ENCODE peak calls at places on chromosome 6, in nine cellular contexts. B, F, Y, X, S, I, D, U and O are unnamed samples.

GRCh38 chr6:96116674-96117073 is 100.9 kb downstream of the FUT9 start:
- DNase-seq in F (no peak), D (no peak), I (no peak), X (no peak), B (no peak), U (no peak), Y (no peak), S (no peak), O (no peak)

GRCh38 chr6:142784344-142784743 is 160.6 kb downstream of the HIVEP2 start:
- DNase-seq in B (no peak), F (no peak), Y (no peak), I (no peak), D (peak; percentile 82), U (no peak), S (no peak), X (no peak), O (peak; percentile 63)

GRCh38 chr6:44386364-44386928 is 1.1 kb upstream of the CDC5L start:
- DNase-seq in B (peak; percentile 81), X (peak; percentile 20), Y (no peak), D (no peak), I (no peak), S (no peak), F (no peak), U (no peak), O (no peak)

GRCh38 chr6:125469915-125470314 is 168.1 kb upstream of the HDDC2 start:
- DNase-seq in U (no peak), I (peak; percentile 51), Y (no peak), B (no peak), X (no peak), S (no peak), D (no peak), F (no peak), O (no peak)

GRCh38 chr6:108123946-108124345 is 41.9 kb upstream of the NR2E1 start:
- DNase-seq in Y (no peak), F (no peak), B (no peak), U (no peak), S (no peak), X (no peak), D (no peak), I (no peak), O (no peak)

GRCh38 chr6:53796791-53797190 is 2.0 kb downstream of the LRRC1 start:
- DNase-seq in I (no peak), S (no peak), Y (no peak), B (no peak), D (no peak), X (no peak), U (no peak), F (no peak), O (no peak)

GRCh38 chr6:127302728-127303675 is 36.3 kb downstream of the RNF146 start:
- DNase-seq in F (no peak), S (no peak), Y (no peak), X (no peak), B (no peak), D (peak; percentile 19), U (no peak), I (peak; percentile 60), O (peak; percentile 15)

GRCh38 chr6:143581835-143582480 is 70.4 kb upstream of the FUCA2 start:
- DNase-seq in F (no peak), X (no peak), D (no peak), I (peak; percentile 48), B (no peak), S (no peak), U (no peak), Y (no peak), O (no peak)

GRCh38 chr6:98831057-98832031 is 3.0 kb upstream of the POU3F2 start:
- DNase-seq in F (no peak), U (no peak), D (no peak), Y (peak; percentile 56), S (no peak), I (no peak), X (no peak), B (peak; percentile 78), O (no peak)

GRCh38 chr6:46095251-46095650 is 34.5 kb upstream of the ENPP4 start:
- DNase-seq in Y (no peak), S (no peak), B (no peak), D (no peak), X (no peak), F (no peak), U (no peak), I (no peak), O (no peak)

GRCh38 chr6:165849539-165850430 is 186.7 kb upstream of the PDE10A start:
- DNase-seq in S (no peak), U (no peak), F (peak; percentile 46), B (peak; percentile 49), D (no peak), X (peak; percentile 38), I (no peak), Y (no peak), O (no peak)

GRCh38 chr6:44002071-44002590 is 125.1 kb downstream of the MRPL14 start:
- DNase-seq in S (peak; percentile 73), I (peak; percentile 38), D (no peak), F (no peak), Y (peak; percentile 84), X (no peak), B (no peak), U (no peak), O (no peak)

GRCh38 chr6:109527989-109528388 is 45.0 kb upstream of the ZBTB24 start:
- DNase-seq in U (no peak), F (no peak), S (no peak), Y (no peak), I (no peak), D (no peak), B (no peak), X (no peak), O (no peak)

GRCh38 chr6:35089216-35089934 is 51.8 kb downstream of the TCP11 start:
- DNase-seq in U (no peak), B (no peak), I (no peak), S (no peak), X (no peak), Y (no peak), F (no peak), D (no peak), O (no peak)

GRCh38 chr6:28719275-28719940 is 193.7 kb downstream of the GPX5 start:
- DNase-seq in U (no peak), S (no peak), X (no peak), B (no peak), F (no peak), Y (peak; percentile 80), D (no peak), I (peak; percentile 69), O (no peak)

GRCh38 chr6:142440603-142441293 is 138.9 kb downstream of the ADGRG6 start:
- DNase-seq in F (no peak), Y (no peak), B (no peak), U (no peak), D (no peak), X (no peak), S (no peak), I (no peak), O (no peak)

GRCh38 chr6:109373762-109374161 is 8.5 kb downstream of the CD164 start:
- DNase-seq in D (peak; percentile 77), X (no peak), B (no peak), S (no peak), F (no peak), Y (no peak), U (no peak), I (no peak), O (peak; percentile 44)

GRCh38 chr6:100968934-100969333 is 87.8 kb upstream of the ASCC3 start:
- DNase-seq in U (no peak), S (no peak), D (no peak), X (no peak), F (no peak), B (no peak), Y (peak; percentile 64), I (no peak), O (no peak)

GRCh38 chr6:82686719-82687118 is 323.1 kb downstream of the TPBG start:
- DNase-seq in B (no peak), Y (no peak), I (no peak), S (no peak), D (no peak), X (no peak), F (no peak), U (no peak), O (no peak)

GRCh38 chr6:145544514-145544913 is 190.8 kb downstream of the EPM2A start:
- DNase-seq in I (no peak), D (no peak), F (no peak), S (no peak), Y (no peak), X (no peak), U (no peak), B (no peak), O (no peak)

GRCh38 chr6:20402181-20403079 is 751 bp downstream of the E2F3 start:
- DNase-seq in X (peak; percentile 40), Y (peak; percentile 32), B (peak; percentile 91), F (peak; percentile 67), I (no peak), D (no peak), U (peak; percentile 37), S (peak; percentile 46), O (peak; percentile 43)

GRCh38 chr6:147222160-147222838 is 18.1 kb downstream of the STXBP5 start:
- DNase-seq in U (no peak), D (no peak), F (no peak), B (no peak), I (peak; percentile 23), X (no peak), S (no peak), Y (no peak), O (no peak)

GRCh38 chr6:18596529-18596835 is 209.3 kb downstream of the RNF144B start:
- DNase-seq in S (no peak), Y (no peak), U (no peak), X (no peak), B (no peak), D (no peak), I (no peak), F (no peak), O (no peak)
- TF ChIP-seq CTCF in S (no peak), Y (no peak), U (peak; percentile 0), X (no peak), B (no peak), D (no peak), I (no peak), F (no peak), O (peak; percentile 4)

GRCh38 chr6:69456086-69456485 is 340.7 kb downstream of the LMBRD1 start:
- DNase-seq in X (no peak), I (no peak), U (no peak), F (no peak), D (no peak), B (no peak), S (no peak), Y (no peak), O (no peak)
- TF ChIP-seq CTCF in X (no peak), I (no peak), U (no peak), F (no peak), D (no peak), B (no peak), S (no peak), Y (no peak), O (no peak)

DNA sequence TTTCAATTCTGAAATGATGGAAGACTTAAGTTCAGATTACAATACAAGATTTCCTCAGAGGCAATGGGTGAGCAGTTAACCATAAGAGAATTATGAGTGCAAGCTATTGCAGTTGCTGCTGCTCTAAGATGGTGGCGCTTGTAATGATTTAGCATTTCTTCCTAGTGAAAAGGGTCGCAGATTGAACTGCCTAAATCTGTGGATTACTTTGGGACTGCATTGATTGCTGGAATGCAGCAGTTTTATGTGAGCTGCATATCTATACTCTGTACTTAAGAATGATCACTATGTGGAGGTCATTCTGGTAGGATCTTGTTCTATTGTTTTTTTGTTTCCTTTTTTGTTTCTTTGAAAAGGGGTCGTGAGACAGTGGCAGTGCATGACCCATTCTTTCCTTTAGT is 5.3 kb downstream of the SCAF8 start:
- DNase-seq in B (no peak), D (no peak), X (no peak), I (no peak), Y (no peak), S (no peak), F (no peak), U (no peak), O (no peak)
- TF ChIP-seq CTCF in B (no peak), D (no peak), X (no peak), I (no peak), Y (no peak), S (no peak), F (no peak), U (no peak), O (no peak)

GRCh38 chr6:132937466-132937906 is 123.1 kb downstream of the RPS12 start:
- DNase-seq in S (peak; percentile 29), U (no peak), F (peak; percentile 36), D (no peak), X (no peak), B (no peak), Y (peak; percentile 62), I (peak; percentile 42), O (peak; percentile 22)
- TF ChIP-seq CTCF in S (peak; percentile 77), U (peak; percentile 53), F (peak; percentile 15), D (peak; percentile 61), X (peak; percentile 54), B (no peak), Y (peak; percentile 37), I (peak; percentile 77), O (peak; percentile 48)